ENCODE peak calls at places on chromosomes 2 and 18, in ten cellular contexts. O is Panc1; U is upper lobe of right lung; E is lower lobe of right lung; V is endothelial cell of umbilical vein; Q is CD4-positive, alpha-beta T cell; S is AG04450; A is Calu3; B is H1; Y is HFF-Myc. I is an unnamed sample.

GRCh38 chr2:182456784-182457183 is 29.9 kb upstream of the PDE1A start:
- DNase-seq in O (no peak), U (no peak), E (no peak), V (no peak), Q (no peak), S (peak), A (no peak), B (no peak), Y (no peak), I (no peak)

GRCh38 chr2:5409925-5410360 is 282.2 kb upstream of the SOX11 start:
- DNase-seq in O (no peak), U (no peak), E (no peak), V (no peak), Q (no peak), S (no peak), A (no peak), B (peak), Y (no peak), I (no peak)

GRCh38 chr18:55317832-55318231 is 270.2 kb downstream of the TCF4 start:
- DNase-seq in O (no peak), U (no peak), E (no peak), V (no peak), Q (no peak), S (no peak), A (no peak), B (no peak), Y (no peak), I (no peak)

GRCh38 chr2:64626963-64627760 is 26.6 kb downstream of the SERTAD2 start:
- DNase-seq in O (no peak), U (no peak), E (no peak), V (peak), Q (no peak), S (no peak), A (no peak), B (peak), Y (no peak), I (peak)

GRCh38 chr2:118670868-118671267 is 176.6 kb downstream of the EN1 start:
- DNase-seq in O (no peak), U (no peak), E (no peak), V (no peak), Q (no peak), S (no peak), A (no peak), B (no peak), Y (peak), I (no peak)

GRCh38 chr2:58916127-58916526 is 675.0 kb upstream of the FANCL start:
- DNase-seq in O (no peak), U (no peak), E (no peak), V (no peak), Q (no peak), S (no peak), A (no peak), B (no peak), Y (no peak), I (no peak)

GRCh38 chr2:231332872-231333500 is 62.5 kb upstream of the B3GNT7 start:
- DNase-seq in O (no peak), U (no peak), E (no peak), V (no peak), Q (no peak), S (no peak), A (no peak), B (no peak), Y (no peak), I (no peak)

GRCh38 chr2:8457620-8458255 is 224.1 kb upstream of the ID2 start:
- DNase-seq in O (no peak), U (no peak), E (no peak), V (no peak), Q (no peak), S (no peak), A (peak), B (no peak), Y (no peak), I (no peak)

GRCh38 chr2:231223001-231223375 is 24.6 kb downstream of the ARMC9 start:
- DNase-seq in O (no peak), U (no peak), E (no peak), V (no peak), Q (no peak), S (no peak), A (no peak), B (no peak), Y (no peak), I (no peak)

GRCh38 chr2:3911891-3912455 is 208.6 kb downstream of the DCDC2C start:
- DNase-seq in O (no peak), U (no peak), E (no peak), V (no peak), Q (no peak), S (no peak), A (no peak), B (no peak), Y (no peak), I (no peak)

GRCh38 chr18:37544713-37545112 is 20.9 kb downstream of the CELF4 start:
- DNase-seq in O (no peak), U (no peak), E (no peak), V (no peak), Q (no peak), S (no peak), A (no peak), B (no peak), Y (no peak), I (no peak)

GRCh38 chr18:37547196-37547595 is 18.4 kb downstream of the CELF4 start:
- DNase-seq in O (no peak), U (peak), E (no peak), V (no peak), Q (no peak), S (no peak), A (no peak), B (no peak), Y (no peak), I (no peak)

GRCh38 chr18:37546651-37547050 is 18.9 kb downstream of the CELF4 start:
- DNase-seq in O (no peak), U (peak), E (no peak), V (no peak), Q (no peak), S (no peak), A (no peak), B (no peak), Y (no peak), I (no peak)

GRCh38 chr18:37545461-37545860 is 20.1 kb downstream of the CELF4 start:
- DNase-seq in O (no peak), U (no peak), E (no peak), V (no peak), Q (no peak), S (no peak), A (no peak), B (no peak), Y (no peak), I (no peak)

DNA sequence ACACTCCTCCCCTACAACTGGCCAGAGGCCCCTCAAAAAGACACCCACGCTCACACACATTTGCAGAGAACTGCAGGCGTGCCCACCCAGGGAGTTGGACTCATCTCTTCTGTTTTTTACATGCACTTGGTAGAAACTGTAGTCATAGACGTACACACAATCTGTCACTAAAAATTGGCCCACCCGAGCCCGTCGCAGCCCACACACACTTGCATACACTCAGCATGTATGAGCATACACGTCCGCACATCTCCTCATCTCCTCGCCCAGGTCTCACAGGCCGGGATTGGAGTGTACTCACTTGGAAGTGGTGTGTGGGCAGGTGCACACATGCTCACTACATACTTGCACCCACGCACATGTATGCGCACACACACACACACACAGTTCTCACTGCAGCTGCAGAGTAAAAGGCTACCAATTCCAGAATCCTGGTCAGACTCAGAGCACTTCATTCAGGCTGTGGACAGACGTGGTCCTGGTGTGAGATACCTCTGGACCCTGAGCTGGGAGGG is 19.5 kb downstream of the CELF4 start:
- DNase-seq in O (no peak), U (peak), E (no peak), V (no peak), Q (no peak), S (no peak), A (no peak), B (no peak), Y (no peak), I (no peak)
- TF ChIP-seq CTCF in O (no peak), U (no peak), E (no peak), V (no peak), Q (no peak), S (no peak), A (no peak), B (no peak), Y (no peak), I (no peak)

DNA sequence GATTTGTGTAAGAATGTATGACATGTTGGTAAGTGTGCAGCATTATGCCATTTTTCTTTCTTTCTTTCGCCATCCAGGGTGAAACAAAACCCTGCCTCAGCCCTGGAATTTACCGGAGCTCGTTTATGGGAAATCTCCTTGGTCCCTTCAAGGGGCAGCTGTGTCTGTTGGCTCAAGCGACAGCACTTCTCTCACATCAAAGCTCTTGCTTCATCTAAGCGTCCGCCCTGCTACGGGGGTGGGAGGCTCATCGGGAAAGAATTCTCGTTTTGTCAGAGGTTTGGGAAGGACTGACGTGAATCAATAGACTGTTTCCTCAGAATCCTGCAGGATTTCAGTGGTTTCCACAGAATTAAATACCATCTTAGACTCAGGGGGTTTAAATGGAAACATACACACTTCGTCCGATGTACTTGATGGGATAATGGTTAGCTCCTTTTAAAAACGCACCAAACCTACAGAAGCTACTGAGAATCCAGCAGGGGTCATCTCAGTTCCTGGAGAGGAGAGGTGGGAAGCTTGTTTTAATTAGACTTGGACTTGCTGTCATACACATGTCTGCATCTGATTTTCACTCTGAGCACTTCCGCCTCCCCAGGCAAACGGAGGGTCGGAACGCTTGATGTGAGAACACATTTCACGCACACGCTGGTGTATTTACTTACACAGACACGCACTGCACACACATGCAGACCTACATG is 91.5 kb downstream of the ASB1 start:
- DNase-seq in O (no peak), U (no peak), E (no peak), V (no peak), Q (no peak), S (no peak), A (no peak), B (no peak), Y (peak), I (no peak)
- TF ChIP-seq CTCF in O (no peak), U (no peak), E (no peak), V (no peak), Q (no peak), S (no peak), A (no peak), B (no peak), Y (peak), I (no peak)

DNA sequence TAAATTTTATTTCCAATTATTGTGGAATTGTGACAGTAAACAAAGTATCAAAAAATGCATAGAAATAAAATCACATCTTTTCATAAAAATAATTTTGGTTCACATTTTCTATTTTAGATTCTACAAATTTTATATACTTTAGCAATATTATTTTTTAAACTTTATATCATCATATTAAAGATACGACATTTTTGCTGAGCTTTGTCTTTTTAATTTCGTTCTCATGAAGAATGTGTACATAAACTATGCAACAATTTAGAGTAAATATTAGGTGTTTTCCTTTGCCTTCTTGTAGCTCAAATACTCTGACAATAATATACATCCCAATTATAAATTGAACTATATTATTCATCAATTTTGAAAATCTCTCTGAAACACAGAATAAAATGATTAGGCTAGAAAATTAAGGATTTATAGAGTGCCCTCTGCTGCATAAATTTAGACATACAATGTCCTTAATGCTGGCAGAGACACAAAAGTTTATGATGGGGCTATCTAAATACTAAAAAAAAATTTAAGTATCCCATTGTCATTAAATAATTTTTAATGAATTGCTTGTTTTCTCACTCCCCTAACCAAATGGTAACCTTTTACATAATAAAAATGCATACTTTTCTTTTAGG is 45.7 kb downstream of the CCDC102B start:
- DNase-seq in O (no peak), U (no peak), E (no peak), V (peak), Q (no peak), S (no peak), A (no peak), B (no peak), Y (no peak), I (no peak)
- TF ChIP-seq CTCF in O (no peak), U (peak), E (no peak), V (no peak), Q (no peak), S (peak), A (peak), B (no peak), Y (peak), I (peak)

GRCh38 chr18:29285471-29285870 is 1108.5 kb upstream of the CDH2 start:
- DNase-seq in O (no peak), U (no peak), E (no peak), V (no peak), Q (no peak), S (no peak), A (no peak), B (no peak), Y (no peak), I (no peak)
- TF ChIP-seq CTCF in O (no peak), U (no peak), E (no peak), V (no peak), Q (no peak), S (no peak), A (no peak), B (no peak), Y (no peak), I (no peak)

GRCh38 chr2:14306268-14306950 is 326.1 kb upstream of the LRATD1 start:
- DNase-seq in O (no peak), U (no peak), E (no peak), V (no peak), Q (no peak), S (no peak), A (no peak), B (no peak), Y (no peak), I (no peak)

GRCh38 chr2:14297906-14298305 is 334.6 kb upstream of the LRATD1 start:
- DNase-seq in O (no peak), U (no peak), E (no peak), V (no peak), Q (no peak), S (no peak), A (no peak), B (no peak), Y (no peak), I (no peak)

GRCh38 chr2:14301331-14301730 is 331.2 kb upstream of the LRATD1 start:
- DNase-seq in O (no peak), U (no peak), E (no peak), V (no peak), Q (no peak), S (no peak), A (no peak), B (no peak), Y (no peak), I (no peak)

GRCh38 chr2:14304326-14304725 is 328.2 kb upstream of the LRATD1 start:
- DNase-seq in O (no peak), U (no peak), E (no peak), V (no peak), Q (no peak), S (no peak), A (no peak), B (no peak), Y (no peak), I (no peak)

GRCh38 chr2:14303366-14304115 is 329.0 kb upstream of the LRATD1 start:
- DNase-seq in O (no peak), U (no peak), E (no peak), V (no peak), Q (no peak), S (no peak), A (no peak), B (no peak), Y (no peak), I (no peak)
- TF ChIP-seq CTCF in O (no peak), U (no peak), E (no peak), V (no peak), Q (no peak), S (no peak), A (no peak), B (no peak), Y (no peak), I (no peak)

GRCh38 chr2:208265371-208265806 is 666 bp upstream of the PIKFYVE start:
- DNase-seq in O (no peak), U (no peak), E (no peak), V (no peak), Q (peak), S (no peak), A (no peak), B (peak), Y (peak), I (no peak)

GRCh38 chr2:208266641-208267335 is 733 bp downstream of the PIKFYVE start:
- DNase-seq in O (no peak), U (no peak), E (no peak), V (peak), Q (no peak), S (no peak), A (no peak), B (no peak), Y (peak), I (no peak)

GRCh38 chr2:208269091-208269490 is 3.0 kb downstream of the PIKFYVE start:
- DNase-seq in O (no peak), U (no peak), E (no peak), V (no peak), Q (no peak), S (no peak), A (no peak), B (no peak), Y (no peak), I (no peak)

GRCh38 chr2:208268553-208268952 is 2.5 kb downstream of the PIKFYVE start:
- DNase-seq in O (no peak), U (no peak), E (no peak), V (no peak), Q (no peak), S (no peak), A (no peak), B (no peak), Y (no peak), I (no peak)

GRCh38 chr2:208265807-208266640 is at the start of gene PIKFYVE:
- DNase-seq in O (peak), U (peak), E (peak), V (peak), Q (peak), S (peak), A (peak), B (peak), Y (peak), I (peak)
- TF ChIP-seq CTCF in O (no peak), U (no peak), E (no peak), V (no peak), Q (no peak), S (no peak), A (no peak), B (no peak), Y (no peak), I (no peak)

GRCh38 chr2:98282109-98282508 is 64.1 kb upstream of the CNGA3 start:
- DNase-seq in O (no peak), U (no peak), E (no peak), V (no peak), Q (no peak), S (no peak), A (no peak), B (no peak), Y (no peak), I (no peak)
- TF ChIP-seq CTCF in O (no peak), U (no peak), E (no peak), V (no peak), Q (no peak), S (no peak), A (no peak), B (no peak), Y (no peak), I (no peak)

DNA sequence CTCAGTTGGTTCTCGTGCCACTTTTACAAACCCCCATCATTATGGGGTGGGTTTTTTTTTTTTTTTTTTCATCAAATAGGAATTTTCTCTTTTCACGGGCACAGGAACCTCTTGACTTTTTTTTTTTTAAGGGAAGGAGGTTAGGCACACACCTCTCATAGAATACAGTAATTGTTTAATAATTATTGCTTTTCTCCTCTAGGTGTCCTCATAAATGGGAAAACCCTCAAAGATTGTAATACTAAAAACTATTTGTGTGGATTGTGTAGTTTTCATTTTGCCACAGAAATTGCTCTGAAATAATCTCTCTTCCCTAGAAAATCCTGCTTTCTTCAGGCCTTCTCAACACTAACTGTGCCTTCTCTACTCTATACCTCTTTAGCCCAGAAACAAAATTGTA is 147.3 kb downstream of the GREB1L start:
- DNase-seq in O (no peak), U (no peak), E (no peak), V (no peak), Q (no peak), S (no peak), A (no peak), B (no peak), Y (no peak), I (no peak)
- TF ChIP-seq CTCF in O (no peak), U (no peak), E (no peak), V (no peak), Q (no peak), S (no peak), A (no peak), B (no peak), Y (no peak), I (no peak)

I was measured in osteocyte.